ENCODE peak calls at places on chromosomes 11 and 22, in ten cellular contexts. U, J, T, W, E, Z, M, A, Q and P are unnamed samples.

GRCh38 chr22:45996241-45997076 is 19.5 kb upstream of the WNT7B start:
- DNase-seq in U (peak), J (no peak), T (no peak), W (no peak), E (no peak), Z (no peak), M (no peak), A (no peak), Q (peak), P (no peak)

GRCh38 chr11:45185228-45185729 is 38.8 kb downstream of the PRDM11 start:
- DNase-seq in U (no peak), J (no peak), T (no peak), W (peak), E (no peak), Z (no peak), M (no peak), A (no peak), Q (no peak), P (no peak)

GRCh38 chr11:127656266-127656879 is 655.8 kb upstream of the KIRREL3 start:
- DNase-seq in U (no peak), J (no peak), T (no peak), W (no peak), E (no peak), Z (no peak), M (no peak), A (no peak), Q (no peak), P (no peak)

GRCh38 chr11:102347526-102348331 is 715 bp downstream of the BIRC2 start:
- DNase-seq in U (no peak), J (peak), T (no peak), W (peak), E (peak), Z (no peak), M (peak), A (peak), Q (no peak), P (peak)

GRCh38 chr22:46010177-46010867 is 33.4 kb upstream of the WNT7B start:
- DNase-seq in U (no peak), J (no peak), T (no peak), W (no peak), E (no peak), Z (no peak), M (no peak), A (no peak), Q (peak), P (no peak)

GRCh38 chr11:106986673-106987072 is 31.6 kb downstream of the GUCY1A2 start:
- DNase-seq in U (no peak), J (no peak), T (no peak), W (no peak), E (no peak), Z (no peak), M (no peak), A (no peak), Q (no peak), P (no peak)

GRCh38 chr11:70544067-70544773 is 145.9 kb downstream of the CTTN start:
- DNase-seq in U (no peak), J (no peak), T (no peak), W (no peak), E (no peak), Z (no peak), M (no peak), A (no peak), Q (peak), P (no peak)

GRCh38 chr11:106603971-106604370 is 414.3 kb downstream of the GUCY1A2 start:
- DNase-seq in U (no peak), J (no peak), T (no peak), W (no peak), E (no peak), Z (no peak), M (no peak), A (no peak), Q (no peak), P (no peak)

GRCh38 chr11:94511932-94512781 is at the start of gene C11orf97:
- DNase-seq in U (no peak), J (peak), T (peak), W (peak), E (peak), Z (peak), M (peak), A (no peak), Q (peak), P (no peak)

GRCh38 chr11:1938343-1939005 is 8.7 kb upstream of the MRPL23 start:
- DNase-seq in U (no peak), J (no peak), T (no peak), W (no peak), E (no peak), Z (no peak), M (no peak), A (no peak), Q (peak), P (no peak)

GRCh38 chr11:125368757-125369156 is 127.3 kb downstream of the FEZ1 start:
- DNase-seq in U (no peak), J (no peak), T (no peak), W (no peak), E (no peak), Z (no peak), M (no peak), A (no peak), Q (no peak), P (no peak)

GRCh38 chr11:82980292-82980691 is 78.8 kb downstream of the DDIAS start:
- DNase-seq in U (no peak), J (no peak), T (no peak), W (no peak), E (no peak), Z (no peak), M (no peak), A (peak), Q (no peak), P (no peak)

GRCh38 chr11:44817207-44817944 is 90.6 kb downstream of the TSPAN18 start:
- DNase-seq in U (no peak), J (no peak), T (no peak), W (no peak), E (no peak), Z (no peak), M (no peak), A (no peak), Q (no peak), P (no peak)

GRCh38 chr22:30317778-30318177 is 9.0 kb downstream of the TBC1D10A start:
- DNase-seq in U (no peak), J (no peak), T (no peak), W (no peak), E (no peak), Z (no peak), M (no peak), A (no peak), Q (no peak), P (no peak)

GRCh38 chr11:117822031-117822521 is 2.5 kb downstream of the FXYD2 start:
- DNase-seq in U (no peak), J (no peak), T (peak), W (peak), E (peak), Z (peak), M (peak), A (no peak), Q (peak), P (peak)

GRCh38 chr11:29962243-29962642 is 54.6 kb downstream of the KCNA4 start:
- DNase-seq in U (no peak), J (no peak), T (no peak), W (no peak), E (no peak), Z (no peak), M (no peak), A (peak), Q (no peak), P (peak)

GRCh38 chr22:44861245-44861644 is 108.9 kb downstream of the ARHGAP8 start:
- DNase-seq in U (no peak), J (no peak), T (no peak), W (no peak), E (no peak), Z (no peak), M (no peak), A (no peak), Q (peak), P (no peak)

GRCh38 chr22:49025791-49026475 is 801.7 kb downstream of the BRD1 start:
- DNase-seq in U (no peak), J (no peak), T (no peak), W (no peak), E (no peak), Z (no peak), M (no peak), A (no peak), Q (no peak), P (no peak)

GRCh38 chr22:49915610-49916009 is 2.6 kb downstream of the ALG12 start:
- DNase-seq in U (no peak), J (no peak), T (no peak), W (no peak), E (no peak), Z (no peak), M (no peak), A (no peak), Q (no peak), P (no peak)

GRCh38 chr11:102437026-102437425 is 15.5 kb downstream of the TMEM123 start:
- DNase-seq in U (no peak), J (no peak), T (no peak), W (no peak), E (no peak), Z (no peak), M (no peak), A (no peak), Q (no peak), P (no peak)

GRCh38 chr22:39254789-39255298 is 10.1 kb upstream of the PDGFB start:
- DNase-seq in U (no peak), J (peak), T (no peak), W (no peak), E (no peak), Z (no peak), M (no peak), A (peak), Q (peak), P (no peak)

GRCh38 chr11:107591098-107591445 is at the start of gene ELMOD1:
- DNase-seq in U (no peak), J (peak), T (no peak), W (peak), E (peak), Z (no peak), M (peak), A (peak), Q (peak), P (no peak)

GRCh38 chr22:31651667-31652066 is 10.3 kb downstream of the PISD start:
- DNase-seq in U (no peak), J (no peak), T (no peak), W (no peak), E (no peak), Z (no peak), M (no peak), A (no peak), Q (no peak), P (no peak)

GRCh38 chr11:95522871-95523270 is 266.7 kb downstream of the FAM76B start:
- DNase-seq in U (no peak), J (no peak), T (no peak), W (no peak), E (no peak), Z (no peak), M (no peak), A (no peak), Q (no peak), P (no peak)

GRCh38 chr22:31346733-31347250 is 646 bp upstream of the PATZ1 start:
- DNase-seq in U (no peak), J (peak), T (peak), W (peak), E (peak), Z (no peak), M (peak), A (peak), Q (peak), P (no peak)

GRCh38 chr22:35037089-35037488 is 28.9 kb upstream of the ISX start:
- DNase-seq in U (no peak), J (no peak), T (no peak), W (no peak), E (peak), Z (no peak), M (no peak), A (no peak), Q (no peak), P (peak)

GRCh38 chr11:28140689-28141455 is 32.7 kb downstream of the METTL15 start:
- DNase-seq in U (no peak), J (no peak), T (no peak), W (no peak), E (no peak), Z (no peak), M (no peak), A (no peak), Q (no peak), P (peak)

GRCh38 chr11:107928046-107928766 is at the start of gene RAB39A:
- DNase-seq in U (peak), J (peak), T (peak), W (peak), E (peak), Z (peak), M (peak), A (peak), Q (peak), P (peak)

GRCh38 chr22:40400173-40400572 is 29.8 kb downstream of the SGSM3 start:
- DNase-seq in U (no peak), J (peak), T (peak), W (no peak), E (no peak), Z (peak), M (no peak), A (no peak), Q (no peak), P (peak)

GRCh38 chr22:33397381-33397907 is 339.3 kb upstream of the SYN3 start:
- DNase-seq in U (no peak), J (no peak), T (no peak), W (no peak), E (no peak), Z (no peak), M (no peak), A (no peak), Q (no peak), P (no peak)

GRCh38 chr11:26350002-26350401 is 18.1 kb downstream of the ANO3 start:
- DNase-seq in U (no peak), J (no peak), T (no peak), W (no peak), E (no peak), Z (no peak), M (no peak), A (no peak), Q (no peak), P (no peak)

GRCh38 chr11:113412675-113413074 is 25.1 kb downstream of the ANKK1 start:
- DNase-seq in U (no peak), J (no peak), T (no peak), W (no peak), E (no peak), Z (no peak), M (no peak), A (no peak), Q (no peak), P (no peak)

DNA sequence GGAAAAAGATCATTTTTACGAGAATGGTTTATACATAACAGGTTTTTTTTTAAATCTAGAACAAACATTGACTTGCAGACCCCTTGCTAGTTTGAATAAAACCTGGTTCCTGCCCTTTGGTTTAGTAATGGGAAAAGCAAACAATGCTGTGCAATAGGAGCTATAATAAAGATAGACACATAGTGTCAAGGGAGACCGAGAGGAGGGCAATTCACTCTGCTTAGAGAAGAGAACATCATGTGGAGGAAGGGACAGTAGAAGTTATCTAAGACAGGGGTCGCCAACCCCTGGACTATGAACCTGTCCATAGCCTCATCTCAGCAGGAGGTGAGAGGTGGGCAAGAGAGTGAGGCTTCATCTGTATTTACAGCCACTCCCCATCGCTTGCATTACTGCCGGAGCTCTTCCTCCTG is 7.0 kb upstream of the RDX start:
- DNase-seq in U (no peak), J (no peak), T (no peak), W (no peak), E (no peak), Z (no peak), M (no peak), A (no peak), Q (no peak), P (no peak)
- H3K27ac ChIP-seq in U (no peak), J (no peak), T (no peak), W (no peak), E (no peak), Z (no peak), M (no peak), A (peak), Q (no peak), P (no peak)

DNA sequence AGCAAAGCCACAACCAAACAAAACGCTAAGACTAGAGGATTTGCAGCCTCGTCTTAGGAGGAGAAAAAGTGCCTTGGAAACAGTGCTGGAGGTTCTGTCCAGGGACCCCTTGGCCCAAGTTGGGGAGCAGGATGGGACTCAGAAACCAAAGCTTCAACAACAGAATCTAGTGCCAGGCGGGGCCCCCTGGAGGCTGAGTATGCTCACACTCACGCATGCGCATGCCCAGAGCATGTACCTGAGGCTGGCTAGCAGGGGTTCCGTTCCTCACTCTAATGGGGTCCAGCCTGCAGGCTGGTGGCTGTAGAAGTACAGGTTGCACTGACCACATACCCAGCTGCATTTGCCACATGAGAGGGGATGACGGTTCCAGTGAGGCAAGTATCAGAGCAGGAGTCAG is 568.6 kb upstream of the CADM1 start:
- DNase-seq in U (no peak), J (no peak), T (no peak), W (peak), E (no peak), Z (no peak), M (no peak), A (no peak), Q (no peak), P (peak)
- H3K27ac ChIP-seq in U (no peak), J (no peak), T (no peak), W (no peak), E (no peak), Z (no peak), M (no peak), A (no peak), Q (no peak), P (no peak)

DNA sequence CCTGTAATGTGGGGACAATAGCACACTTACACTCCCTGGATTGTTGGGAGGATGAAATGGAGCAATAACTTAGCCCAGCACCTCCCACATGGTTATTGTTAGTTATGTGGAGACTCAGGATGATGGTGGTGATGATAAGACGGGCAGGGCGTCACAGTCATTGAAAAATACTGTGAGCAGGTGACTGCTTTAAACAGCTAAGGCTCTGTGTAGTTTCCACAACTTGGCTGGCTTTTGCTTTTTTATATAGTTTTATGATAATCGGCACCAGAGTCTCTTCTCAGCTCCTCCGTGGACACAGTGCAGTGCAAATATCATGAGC is 155.1 kb downstream of the ADAMTS15 start:
- DNase-seq in U (no peak), J (no peak), T (no peak), W (no peak), E (no peak), Z (no peak), M (no peak), A (no peak), Q (no peak), P (no peak)
- H3K27ac ChIP-seq in U (no peak), J (no peak), T (no peak), W (no peak), E (no peak), Z (no peak), M (no peak), A (no peak), Q (no peak), P (no peak)

GRCh38 chr11:61392991-61393595 is 706 bp downstream of the TMEM216 start:
- DNase-seq in U (no peak), J (no peak), T (no peak), W (peak), E (peak), Z (no peak), M (no peak), A (peak), Q (no peak), P (peak)
- H3K27ac ChIP-seq in U (peak), J (peak), T (peak), W (peak), E (peak), Z (peak), M (peak), A (peak), Q (peak), P (no peak)

GRCh38 chr11:10917802-10918201 is 59.9 kb upstream of the ZBED5 start:
- DNase-seq in U (no peak), J (no peak), T (no peak), W (no peak), E (no peak), Z (no peak), M (no peak), A (no peak), Q (no peak), P (no peak)

GRCh38 chr11:10918275-10918674 is 60.4 kb upstream of the ZBED5 start:
- DNase-seq in U (no peak), J (no peak), T (no peak), W (no peak), E (no peak), Z (no peak), M (no peak), A (no peak), Q (no peak), P (no peak)

GRCh38 chr11:10920875-10921274 is 63.0 kb upstream of the ZBED5 start:
- DNase-seq in U (no peak), J (no peak), T (no peak), W (no peak), E (no peak), Z (no peak), M (no peak), A (no peak), Q (no peak), P (no peak)

GRCh38 chr11:10918698-10919097 is 60.8 kb upstream of the ZBED5 start:
- DNase-seq in U (no peak), J (no peak), T (no peak), W (no peak), E (no peak), Z (no peak), M (no peak), A (no peak), Q (no peak), P (no peak)

DNA sequence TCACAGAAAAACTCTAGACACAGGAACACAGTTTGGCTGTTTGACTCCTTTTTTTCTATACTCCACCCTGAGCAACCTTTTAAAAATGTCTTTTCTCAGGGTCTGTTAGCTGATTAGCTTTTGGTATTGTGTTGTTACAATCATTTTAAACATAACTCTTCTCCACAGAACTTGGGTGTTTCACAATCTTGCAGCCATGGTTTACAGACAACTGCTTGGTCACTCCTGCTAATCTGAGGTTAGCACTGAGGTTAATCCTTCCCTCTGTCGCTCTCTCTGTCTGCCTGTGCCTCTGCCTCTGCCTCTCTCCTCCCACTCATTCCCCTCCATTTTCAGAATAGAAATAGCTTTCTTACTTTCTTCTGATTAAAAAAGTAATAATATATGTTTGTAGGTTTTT is 62.4 kb upstream of the ZBED5 start:
- DNase-seq in U (no peak), J (no peak), T (no peak), W (peak), E (no peak), Z (no peak), M (no peak), A (no peak), Q (no peak), P (no peak)
- H3K27ac ChIP-seq in U (no peak), J (peak), T (no peak), W (peak), E (no peak), Z (no peak), M (no peak), A (no peak), Q (no peak), P (no peak)

GRCh38 chr11:75307058-75307457 is 44.4 kb downstream of the ARRB1 start:
- DNase-seq in U (no peak), J (no peak), T (no peak), W (no peak), E (no peak), Z (no peak), M (no peak), A (no peak), Q (no peak), P (no peak)
- H3K27ac ChIP-seq in U (peak), J (no peak), T (peak), W (no peak), E (no peak), Z (no peak), M (no peak), A (no peak), Q (peak), P (no peak)

GRCh38 chr11:15842345-15842744 is 514.0 kb downstream of the SOX6 start:
- DNase-seq in U (no peak), J (no peak), T (no peak), W (no peak), E (no peak), Z (no peak), M (no peak), A (no peak), Q (no peak), P (no peak)

GRCh38 chr11:15839061-15839460 is 517.3 kb downstream of the SOX6 start:
- DNase-seq in U (no peak), J (no peak), T (no peak), W (no peak), E (no peak), Z (no peak), M (no peak), A (no peak), Q (no peak), P (no peak)

GRCh38 chr11:15843309-15843857 is 513.0 kb downstream of the SOX6 start:
- DNase-seq in U (no peak), J (no peak), T (peak), W (no peak), E (no peak), Z (no peak), M (no peak), A (no peak), Q (no peak), P (no peak)

GRCh38 chr11:15845261-15845660 is 511.1 kb downstream of the SOX6 start:
- DNase-seq in U (no peak), J (no peak), T (no peak), W (no peak), E (no peak), Z (no peak), M (no peak), A (no peak), Q (no peak), P (no peak)

GRCh38 chr11:15841898-15842297 is 514.4 kb downstream of the SOX6 start:
- DNase-seq in U (no peak), J (no peak), T (no peak), W (no peak), E (peak), Z (no peak), M (no peak), A (no peak), Q (no peak), P (no peak)
- H3K27ac ChIP-seq in U (no peak), J (no peak), T (no peak), W (no peak), E (no peak), Z (no peak), M (no peak), A (no peak), Q (peak), P (no peak)